ENCODE peak calls at places on chromosomes 3 and 15, in six cellular contexts. One of them, this sample, is unnamed.
A peak's percentile ranks its signal among the peaks of the same experiment; 100 is the strongest.

GRCh38 chr3:189322339-189322738 is 150.6 kb downstream of the TPRG1 start:
- DNase-seq in cardiac muscle cell: no peak
- DNase-seq in nephron progenitor cell: no peak
- DNase-seq in lung: no peak
- DNase-seq in thoracic aorta: no peak
- DNase-seq in NB4: no peak
- DNase-seq in this sample: no peak

GRCh38 chr3:33212406-33212805 is 6.2 kb downstream of the SUSD5 start:
- DNase-seq in thoracic aorta: no peak
- DNase-seq in NB4: no peak
- DNase-seq in cardiac muscle cell: no peak
- DNase-seq in nephron progenitor cell: no peak
- DNase-seq in lung: no peak
- DNase-seq in this sample: no peak

GRCh38 chr3:25385807-25386512 is 42.1 kb upstream of the RARB start:
- DNase-seq in NB4: no peak
- DNase-seq in lung: no peak
- DNase-seq in nephron progenitor cell: no peak
- DNase-seq in cardiac muscle cell: peak; percentile 5
- DNase-seq in thoracic aorta: no peak
- DNase-seq in this sample: no peak

GRCh38 chr15:45425135-45425534 is 46.8 kb upstream of the GATM start:
- DNase-seq in lung: no peak
- DNase-seq in NB4: peak; percentile 26
- DNase-seq in cardiac muscle cell: peak; percentile 18
- DNase-seq in thoracic aorta: no peak
- DNase-seq in nephron progenitor cell: no peak
- DNase-seq in this sample: no peak

GRCh38 chr3:133455960-133456359 is 56.1 kb downstream of the BFSP2 start:
- DNase-seq in NB4: peak; percentile 29
- DNase-seq in thoracic aorta: no peak
- DNase-seq in lung: no peak
- DNase-seq in nephron progenitor cell: no peak
- DNase-seq in cardiac muscle cell: no peak
- DNase-seq in this sample: no peak

GRCh38 chr3:79245295-79246138 is 522.3 kb downstream of the ROBO1 start:
- DNase-seq in thoracic aorta: no peak
- DNase-seq in NB4: no peak
- DNase-seq in lung: no peak
- DNase-seq in cardiac muscle cell: no peak
- DNase-seq in nephron progenitor cell: no peak
- DNase-seq in this sample: no peak

GRCh38 chr3:13703071-13703470 is 154.1 kb downstream of the FBLN2 start:
- DNase-seq in lung: no peak
- DNase-seq in nephron progenitor cell: no peak
- DNase-seq in NB4: no peak
- DNase-seq in thoracic aorta: no peak
- DNase-seq in cardiac muscle cell: no peak
- DNase-seq in this sample: no peak

GRCh38 chr3:13123765-13124164 is 50.5 kb upstream of the IQSEC1 start:
- DNase-seq in lung: no peak
- DNase-seq in NB4: no peak
- DNase-seq in nephron progenitor cell: no peak
- DNase-seq in thoracic aorta: no peak
- DNase-seq in cardiac muscle cell: no peak
- DNase-seq in this sample: no peak

GRCh38 chr3:149657458-149657795 is 398 bp downstream of the WWTR1 start:
- DNase-seq in thoracic aorta: no peak
- DNase-seq in NB4: peak; percentile 21
- DNase-seq in lung: peak; percentile 44
- DNase-seq in cardiac muscle cell: peak; percentile 82
- DNase-seq in nephron progenitor cell: no peak
- DNase-seq in this sample: peak; percentile 73

GRCh38 chr15:37289109-37289765 is 188.9 kb upstream of the MEIS2 start:
- DNase-seq in nephron progenitor cell: peak; percentile 8
- DNase-seq in NB4: peak; percentile 13
- DNase-seq in thoracic aorta: no peak
- DNase-seq in lung: no peak
- DNase-seq in cardiac muscle cell: peak; percentile 30
- DNase-seq in this sample: peak; percentile 5

GRCh38 chr3:61809879-61810278 is 248.5 kb downstream of the PTPRG start:
- DNase-seq in lung: no peak
- DNase-seq in NB4: no peak
- DNase-seq in thoracic aorta: no peak
- DNase-seq in nephron progenitor cell: no peak
- DNase-seq in cardiac muscle cell: peak; percentile 59
- DNase-seq in this sample: no peak

GRCh38 chr15:39133201-39133600 is 447.7 kb upstream of the THBS1 start:
- DNase-seq in lung: no peak
- DNase-seq in NB4: no peak
- DNase-seq in nephron progenitor cell: no peak
- DNase-seq in cardiac muscle cell: peak; percentile 94
- DNase-seq in thoracic aorta: no peak
- DNase-seq in this sample: no peak

GRCh38 chr3:131711114-131711786 is 208.5 kb upstream of the MRPL3 start:
- DNase-seq in lung: no peak
- DNase-seq in nephron progenitor cell: no peak
- DNase-seq in NB4: no peak
- DNase-seq in cardiac muscle cell: no peak
- DNase-seq in thoracic aorta: no peak
- DNase-seq in this sample: no peak

GRCh38 chr3:102466001-102466400 is 31.2 kb downstream of the ZPLD1 start:
- DNase-seq in thoracic aorta: no peak
- DNase-seq in lung: no peak
- DNase-seq in cardiac muscle cell: no peak
- DNase-seq in NB4: no peak
- DNase-seq in nephron progenitor cell: no peak
- DNase-seq in this sample: no peak

GRCh38 chr3:152970851-152971250 is 135.9 kb downstream of the P2RY1 start:
- DNase-seq in NB4: no peak
- DNase-seq in nephron progenitor cell: no peak
- DNase-seq in thoracic aorta: no peak
- DNase-seq in lung: no peak
- DNase-seq in cardiac muscle cell: no peak
- DNase-seq in this sample: no peak

GRCh38 chr3:130894130-130894872 is 417 bp downstream of the ATP2C1 start:
- DNase-seq in lung: peak; percentile 42
- DNase-seq in thoracic aorta: no peak
- DNase-seq in nephron progenitor cell: peak; percentile 65
- DNase-seq in cardiac muscle cell: peak; percentile 23
- DNase-seq in NB4: peak; percentile 54
- DNase-seq in this sample: peak; percentile 53

GRCh38 chr3:141737108-141737507 is 990 bp upstream of the RNF7 start:
- DNase-seq in cardiac muscle cell: no peak
- DNase-seq in thoracic aorta: no peak
- DNase-seq in NB4: peak; percentile 78
- DNase-seq in lung: no peak
- DNase-seq in nephron progenitor cell: no peak
- DNase-seq in this sample: no peak

GRCh38 chr15:34336333-34336732 is 1.2 kb downstream of the SLC12A6 start:
- DNase-seq in nephron progenitor cell: no peak
- DNase-seq in lung: no peak
- DNase-seq in cardiac muscle cell: no peak
- DNase-seq in thoracic aorta: no peak
- DNase-seq in NB4: peak; percentile 27
- DNase-seq in this sample: no peak

GRCh38 chr3:134971359-134971758 is 176.3 kb downstream of the EPHB1 start:
- DNase-seq in nephron progenitor cell: no peak
- DNase-seq in thoracic aorta: no peak
- DNase-seq in lung: no peak
- DNase-seq in NB4: no peak
- DNase-seq in cardiac muscle cell: no peak
- DNase-seq in this sample: no peak

GRCh38 chr3:31613131-31613626 is 80.5 kb downstream of the STT3B start:
- DNase-seq in thoracic aorta: no peak
- DNase-seq in NB4: no peak
- DNase-seq in cardiac muscle cell: no peak
- DNase-seq in nephron progenitor cell: no peak
- DNase-seq in lung: no peak
- DNase-seq in this sample: no peak

GRCh38 chr15:80777137-80777536 is 2.0 kb upstream of the CEMIP start:
- DNase-seq in thoracic aorta: no peak
- DNase-seq in nephron progenitor cell: peak; percentile 12
- DNase-seq in lung: no peak
- DNase-seq in NB4: peak; percentile 80
- DNase-seq in cardiac muscle cell: peak; percentile 95
- DNase-seq in this sample: no peak

GRCh38 chr15:45616901-45617323 is 17.9 kb upstream of the SQOR start:
- DNase-seq in NB4: no peak
- DNase-seq in thoracic aorta: no peak
- DNase-seq in lung: no peak
- DNase-seq in nephron progenitor cell: no peak
- DNase-seq in cardiac muscle cell: no peak
- DNase-seq in this sample: no peak

GRCh38 chr3:187208159-187208558 is 10.9 kb downstream of the RTP1 start:
- DNase-seq in thoracic aorta: no peak
- DNase-seq in nephron progenitor cell: no peak
- DNase-seq in NB4: no peak
- DNase-seq in lung: no peak
- DNase-seq in cardiac muscle cell: peak; percentile 7
- DNase-seq in this sample: peak; percentile 64

GRCh38 chr15:77409259-77410156 is 10.4 kb downstream of the PEAK1 start:
- DNase-seq in cardiac muscle cell: peak; percentile 19
- DNase-seq in lung: no peak
- DNase-seq in NB4: peak; percentile 65
- DNase-seq in thoracic aorta: no peak
- DNase-seq in nephron progenitor cell: no peak
- DNase-seq in this sample: no peak

GRCh38 chr15:46580487-46580886 is 945.7 kb downstream of the SQOR start:
- DNase-seq in nephron progenitor cell: no peak
- DNase-seq in NB4: no peak
- DNase-seq in cardiac muscle cell: no peak
- DNase-seq in lung: no peak
- DNase-seq in thoracic aorta: no peak
- DNase-seq in this sample: no peak

GRCh38 chr3:179005706-179006105 is 65.9 kb downstream of the ZMAT3 start:
- DNase-seq in thoracic aorta: no peak
- DNase-seq in cardiac muscle cell: no peak
- DNase-seq in NB4: no peak
- DNase-seq in nephron progenitor cell: no peak
- DNase-seq in lung: no peak
- DNase-seq in this sample: no peak

GRCh38 chr3:84836961-84837360 is 121.8 kb upstream of the CADM2 start:
- DNase-seq in lung: peak; percentile 70
- DNase-seq in NB4: no peak
- DNase-seq in thoracic aorta: no peak
- DNase-seq in nephron progenitor cell: no peak
- DNase-seq in cardiac muscle cell: no peak
- DNase-seq in this sample: peak; percentile 82

GRCh38 chr15:66498501-66499386 is 1.2 kb upstream of the SNAPC5 start:
- DNase-seq in lung: no peak
- DNase-seq in nephron progenitor cell: no peak
- DNase-seq in NB4: peak; percentile 61
- DNase-seq in thoracic aorta: no peak
- DNase-seq in cardiac muscle cell: peak; percentile 59
- DNase-seq in this sample: no peak

GRCh38 chr15:90031231-90031791 is 30.2 kb downstream of the ZNF710 start:
- DNase-seq in nephron progenitor cell: no peak
- DNase-seq in thoracic aorta: no peak
- DNase-seq in NB4: peak; percentile 99
- DNase-seq in lung: no peak
- DNase-seq in cardiac muscle cell: peak; percentile 81
- DNase-seq in this sample: no peak

GRCh38 chr3:170524072-170524471 is 61.8 kb downstream of the SLC7A14 start:
- DNase-seq in lung: no peak
- DNase-seq in nephron progenitor cell: no peak
- DNase-seq in thoracic aorta: no peak
- DNase-seq in NB4: no peak
- DNase-seq in cardiac muscle cell: peak; percentile 18
- DNase-seq in this sample: no peak

GRCh38 chr15:62783303-62783957 is 259.1 kb upstream of the TPM1 start:
- DNase-seq in nephron progenitor cell: no peak
- DNase-seq in cardiac muscle cell: peak; percentile 61
- DNase-seq in lung: no peak
- DNase-seq in thoracic aorta: no peak
- DNase-seq in NB4: no peak
- DNase-seq in this sample: peak; percentile 19

GRCh38 chr3:81876826-81877225 is 115.4 kb upstream of the GBE1 start:
- DNase-seq in NB4: peak; percentile 2
- DNase-seq in lung: no peak
- DNase-seq in nephron progenitor cell: no peak
- DNase-seq in cardiac muscle cell: no peak
- DNase-seq in thoracic aorta: no peak
- DNase-seq in this sample: no peak

GRCh38 chr15:32898991-32899613 is 181.3 kb downstream of the GREM1 start:
- DNase-seq in lung: no peak
- DNase-seq in thoracic aorta: no peak
- DNase-seq in cardiac muscle cell: no peak
- DNase-seq in nephron progenitor cell: peak; percentile 52
- DNase-seq in NB4: no peak
- DNase-seq in this sample: no peak
- TF ChIP-seq CTCF in lung: no peak
- TF ChIP-seq CTCF in thoracic aorta: no peak
- TF ChIP-seq CTCF in cardiac muscle cell: no peak
- TF ChIP-seq CTCF in nephron progenitor cell: no peak
- TF ChIP-seq CTCF in NB4: no peak
- TF ChIP-seq CTCF in this sample: no peak

GRCh38 chr3:110456438-110457138 is 615.0 kb upstream of the NECTIN3 start:
- DNase-seq in cardiac muscle cell: no peak
- DNase-seq in nephron progenitor cell: no peak
- DNase-seq in thoracic aorta: no peak
- DNase-seq in NB4: no peak
- DNase-seq in lung: no peak
- DNase-seq in this sample: no peak
- TF ChIP-seq CTCF in cardiac muscle cell: no peak
- TF ChIP-seq CTCF in nephron progenitor cell: no peak
- TF ChIP-seq CTCF in thoracic aorta: no peak
- TF ChIP-seq CTCF in NB4: peak; percentile 4
- TF ChIP-seq CTCF in lung: no peak
- TF ChIP-seq CTCF in this sample: no peak

DNA sequence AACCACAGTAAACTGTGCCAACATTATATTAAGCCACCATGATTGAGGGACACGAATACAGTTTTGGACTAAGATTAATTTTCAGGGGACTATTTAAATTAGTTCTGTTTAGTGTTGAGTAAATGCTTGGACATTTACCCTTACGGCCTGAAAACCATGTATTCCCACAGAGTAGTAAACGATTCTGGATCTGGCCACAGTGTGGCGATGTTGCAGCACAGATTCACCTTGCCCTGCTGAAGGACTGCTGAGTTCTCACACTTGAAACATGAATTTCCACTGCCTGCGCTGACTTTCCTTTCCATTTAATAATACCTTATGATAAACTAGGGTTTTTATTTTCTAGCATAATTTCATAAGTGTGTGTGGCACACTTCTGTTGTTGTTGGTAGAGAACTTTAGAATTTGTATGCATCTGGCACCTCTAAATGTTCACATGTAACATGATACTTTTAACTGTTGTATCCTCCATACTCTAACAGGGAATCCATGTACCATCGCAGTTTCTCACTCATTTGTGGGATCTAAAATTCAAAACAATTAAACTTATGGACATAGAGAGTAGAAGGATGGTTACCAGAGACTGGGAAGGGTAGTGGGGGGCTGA is 53.9 kb downstream of the C3orf38 start:
- DNase-seq in thoracic aorta: no peak
- DNase-seq in nephron progenitor cell: peak; percentile 82
- DNase-seq in lung: peak; percentile 63
- DNase-seq in cardiac muscle cell: peak; percentile 79
- DNase-seq in NB4: peak; percentile 63
- DNase-seq in this sample: peak; percentile 79
- TF ChIP-seq CTCF in thoracic aorta: peak; percentile 74
- TF ChIP-seq CTCF in nephron progenitor cell: peak; percentile 86
- TF ChIP-seq CTCF in lung: peak; percentile 54
- TF ChIP-seq CTCF in cardiac muscle cell: peak; percentile 87
- TF ChIP-seq CTCF in NB4: peak; percentile 74
- TF ChIP-seq CTCF in this sample: peak; percentile 63

GRCh38 chr15:29451201-29451781 is 181.7 kb upstream of the NSMCE3 start:
- DNase-seq in nephron progenitor cell: peak; percentile 30
- DNase-seq in lung: no peak
- DNase-seq in cardiac muscle cell: no peak
- DNase-seq in NB4: peak; percentile 2
- DNase-seq in thoracic aorta: no peak
- DNase-seq in this sample: no peak
- TF ChIP-seq CTCF in nephron progenitor cell: peak; percentile 15
- TF ChIP-seq CTCF in lung: no peak
- TF ChIP-seq CTCF in cardiac muscle cell: no peak
- TF ChIP-seq CTCF in NB4: no peak
- TF ChIP-seq CTCF in thoracic aorta: no peak
- TF ChIP-seq CTCF in this sample: no peak

This sample was measured in Calu3.